ENCODE peak calls at places on chromosomes 12 and 14, in five cellular contexts. Z is breast epithelium, N is gastrocnemius medialis, H is Peyer's patch, R is IMR-90. I is an unnamed sample.
A peak's percentile ranks its signal among the peaks of the same experiment; 100 is the strongest.

GRCh38 chr12:111369496-111370220 is 763 bp upstream of the PHETA1 start:
- DNase-seq in R (no peak), N (no peak), H (no peak), Z (no peak), I (no peak)

GRCh38 chr12:60489071-60489470 is 893.2 kb downstream of the SLC16A7 start:
- DNase-seq in H (no peak), N (no peak), Z (no peak), R (peak; percentile 57), I (no peak)

GRCh38 chr12:96242597-96242996 is 48.4 kb downstream of the ELK3 start:
- DNase-seq in Z (no peak), N (no peak), R (no peak), H (no peak), I (no peak)

GRCh38 chr12:126873701-126874100 is 1393.3 kb upstream of the TMEM132C start:
- DNase-seq in Z (no peak), R (no peak), N (no peak), H (no peak), I (no peak)

GRCh38 chr12:23488130-23488529 is 461.3 kb downstream of the SOX5 start:
- DNase-seq in H (no peak), N (no peak), R (no peak), Z (no peak), I (no peak)

GRCh38 chr14:35050652-35051051 is 4.6 kb downstream of the FAM177A1 start:
- DNase-seq in H (no peak), N (no peak), Z (no peak), R (peak; percentile 72), I (no peak)

GRCh38 chr12:109092484-109093021 is 719 bp downstream of the ALKBH2 start:
- DNase-seq in N (no peak), H (no peak), R (no peak), Z (no peak), I (no peak)

GRCh38 chr14:49892301-49892635 is 614 bp upstream of the ARF6 start:
- DNase-seq in N (peak; percentile 43), H (peak; percentile 84), R (peak; percentile 82), Z (peak; percentile 75), I (peak; percentile 73)

GRCh38 chr12:130118181-130118580 is 44.1 kb upstream of the FZD10 start:
- DNase-seq in R (no peak), Z (no peak), N (no peak), H (no peak), I (no peak)

GRCh38 chr12:118984206-118984943 is 3.0 kb downstream of the SRRM4 start:
- DNase-seq in N (no peak), R (no peak), H (no peak), Z (no peak), I (no peak)

GRCh38 chr14:77359626-77360025 is 17.3 kb downstream of the TMED8 start:
- DNase-seq in N (no peak), R (no peak), Z (no peak), H (no peak), I (no peak)

GRCh38 chr12:77115471-77115870 is 50.1 kb upstream of the E2F7 start:
- DNase-seq in N (no peak), Z (no peak), R (no peak), H (no peak), I (no peak)

GRCh38 chr12:71521125-71521524 is 81.5 kb downstream of the LGR5 start:
- DNase-seq in N (no peak), H (no peak), R (no peak), Z (no peak), I (no peak)

GRCh38 chr12:89709994-89710872 is 1.6 kb upstream of the ATP2B1 start:
- DNase-seq in Z (peak; percentile 24), R (peak; percentile 54), H (peak; percentile 79), N (peak; percentile 24), I (peak; percentile 67)

GRCh38 chr14:104102282-104102914 is 16.9 kb downstream of the ASPG start:
- DNase-seq in R (no peak), N (no peak), H (no peak), Z (no peak), I (no peak)

GRCh38 chr14:71320734-71321555 is 413.7 kb downstream of the PCNX1 start:
- DNase-seq in R (peak; percentile 69), H (peak; percentile 79), Z (peak; percentile 51), N (no peak), I (peak; percentile 67)

GRCh38 chr12:93164103-93164880 is 213.4 kb upstream of the NUDT4 start:
- DNase-seq in R (peak; percentile 45), H (no peak), Z (no peak), N (no peak), I (peak; percentile 49)

GRCh38 chr14:72638021-72638420 is 255.9 kb downstream of the DPF3 start:
- DNase-seq in R (peak; percentile 95), H (no peak), N (no peak), Z (no peak), I (no peak)

GRCh38 chr12:49624919-49625577 is 1.7 kb downstream of the PRPF40B start:
- DNase-seq in N (no peak), R (peak; percentile 72), H (no peak), Z (no peak), I (no peak)

GRCh38 chr12:56163533-56164344 is 5.6 kb downstream of the MYL6 start:
- DNase-seq in R (no peak), N (no peak), H (no peak), Z (no peak), I (no peak)
- TF ChIP-seq POLR2A in R (peak; percentile 43), N (no peak), H (no peak), Z (no peak), I (no peak)

DNA sequence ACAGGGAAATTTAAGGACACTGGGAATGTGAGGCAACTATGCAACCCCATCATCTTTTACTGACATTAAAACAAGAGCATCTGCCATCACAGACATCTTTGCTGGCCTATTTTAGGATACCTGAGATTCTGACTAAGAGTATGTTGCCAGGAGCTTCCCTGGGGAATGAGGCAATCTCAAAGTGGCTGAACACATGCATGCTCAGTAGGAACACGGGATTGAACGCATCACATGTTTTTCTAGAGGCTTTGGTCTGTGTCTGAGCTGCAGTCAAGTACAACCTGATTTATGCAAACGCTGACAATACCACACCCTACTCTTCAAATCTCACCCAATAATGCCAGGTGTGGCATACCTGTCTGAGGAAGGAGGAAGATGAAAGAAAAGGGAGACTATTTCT is 416.5 kb downstream of the NELL2 start:
- DNase-seq in H (no peak), R (no peak), N (no peak), Z (no peak), I (no peak)
- H3K4me3 ChIP-seq in H (no peak overlapping the region), R (no peak overlapping the region), N (no peak overlapping the region), Z (no peak overlapping the region), I (no peak overlapping the region)

GRCh38 chr12:94618995-94619695 is 31.2 kb downstream of the TMCC3 start:
- DNase-seq in H (peak; percentile 72), R (peak; percentile 93), N (no peak), Z (no peak), I (no peak)

GRCh38 chr12:94617101-94617500 is 33.3 kb downstream of the TMCC3 start:
- DNase-seq in H (no peak), R (no peak), Z (no peak), N (no peak), I (no peak)

GRCh38 chr12:94615284-94616216 is 34.8 kb downstream of the TMCC3 start:
- DNase-seq in H (peak; percentile 85), R (peak; percentile 45), Z (no peak), N (peak; percentile 61), I (peak; percentile 66)

GRCh38 chr12:94614288-94614721 is 36.1 kb downstream of the TMCC3 start:
- DNase-seq in N (no peak), R (no peak), H (peak; percentile 32), Z (no peak), I (no peak)

GRCh38 chr12:94616217-94616729 is 34.1 kb downstream of the TMCC3 start:
- DNase-seq in N (peak; percentile 87), Z (no peak), R (no peak), H (peak; percentile 73), I (peak; percentile 68)
- TF ChIP-seq CTCF in N (peak; percentile 25), Z (no peak), R (no peak), H (peak; percentile 36), I (no peak)

GRCh38 chr12:47757840-47758583 is 668 bp downstream of the RAPGEF3 start:
- DNase-seq in Z (no peak), R (no peak), H (no peak), N (no peak), I (peak; percentile 14)
- TF ChIP-seq POLR2A in Z (no peak), R (no peak), H (no peak), N (no peak), I (no peak)

GRCh38 chr12:68242777-68243176 is 10.6 kb downstream of the IL22 start:
- DNase-seq in H (no peak), N (no peak), Z (no peak), R (no peak), I (no peak)
- H3K4me3 ChIP-seq in H (no peak overlapping the region), N (no peak overlapping the region), Z (no peak overlapping the region), R (no peak overlapping the region), I (no peak overlapping the region)

DNA sequence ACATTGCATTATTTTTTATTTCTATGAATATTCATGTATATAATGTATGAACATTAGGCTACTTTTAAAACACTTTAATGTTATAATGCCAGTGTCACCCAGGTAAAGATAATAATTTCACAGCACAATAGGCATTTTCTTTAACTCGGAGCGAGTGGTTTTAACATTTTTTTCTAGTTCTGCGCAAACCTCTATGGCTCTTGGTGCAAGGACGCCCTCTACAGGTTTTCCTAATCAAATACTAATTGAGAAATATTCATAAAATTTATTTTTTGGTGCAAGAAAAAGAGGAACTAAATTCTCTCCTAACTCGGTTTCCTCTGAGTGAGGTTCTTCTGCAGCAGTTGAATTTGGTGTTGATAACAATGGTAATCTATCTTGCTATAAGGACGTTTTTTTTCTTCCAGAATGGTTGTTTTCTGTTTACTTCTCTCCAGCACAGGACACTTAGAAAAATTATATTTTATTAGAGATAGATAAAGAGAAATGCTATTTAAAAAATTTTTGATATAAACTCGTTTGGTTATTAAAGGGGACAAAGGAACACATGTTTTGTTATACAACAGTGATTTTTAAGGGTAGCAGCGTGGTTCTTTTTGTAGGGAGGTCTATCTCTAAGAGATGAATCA is 2.4 kb upstream of the WIF1 start:
- DNase-seq in H (no peak), N (no peak), Z (no peak), R (peak; percentile 37), I (no peak)
- TF ChIP-seq CTCF in H (peak; percentile 71), N (peak; percentile 46), Z (peak; percentile 70), R (peak; percentile 63), I (peak; percentile 60)

DNA sequence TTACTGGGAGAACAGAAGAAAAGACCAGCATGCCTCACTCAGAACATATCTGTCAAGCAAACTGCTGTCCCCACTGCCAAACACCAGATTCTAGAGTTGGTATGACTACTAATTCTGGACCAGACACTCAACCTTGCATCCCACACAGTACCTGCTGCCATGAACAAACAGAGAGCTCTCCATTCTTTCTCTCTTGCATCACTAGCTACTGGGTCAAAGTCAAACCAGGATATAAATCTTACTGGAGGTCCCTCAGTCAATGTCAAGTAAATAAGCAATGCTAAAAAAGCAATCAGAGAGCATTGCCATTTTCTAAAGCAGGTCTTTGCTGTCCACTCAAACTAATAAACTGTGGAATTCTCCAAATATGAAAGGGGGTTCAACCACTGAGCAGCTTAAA is 452.4 kb upstream of the SEL1L start:
- DNase-seq in N (no peak), R (no peak), H (no peak), Z (no peak), I (no peak)
- TF ChIP-seq POLR2A in N (no peak), R (no peak), H (no peak), Z (no peak), I (no peak)

I was measured in transverse colon.